ENCODE peak calls at places on chromosomes 16 and 17, in six cellular contexts. One of them, this sample, is unnamed.
A peak's percentile ranks its signal among the peaks of the same experiment; 100 is the strongest.

GRCh38 chr17:15412606-15413005 is 54.8 kb downstream of the CDRT4 start:
- DNase-seq in GM12864: no peak
- DNase-seq in AG04449: no peak
- DNase-seq in PC-3: no peak
- DNase-seq in CD8-positive, alpha-beta T cell: no peak
- DNase-seq in thoracic aorta: no peak
- DNase-seq in this sample: no peak

GRCh38 chr17:57541472-57542394 is 203.4 kb downstream of the CCDC182 start:
- DNase-seq in PC-3: no peak
- DNase-seq in AG04449: no peak
- DNase-seq in GM12864: no peak
- DNase-seq in CD8-positive, alpha-beta T cell: no peak
- DNase-seq in thoracic aorta: peak; percentile 60
- DNase-seq in this sample: no peak

GRCh38 chr16:26598061-26598460 is 468.7 kb upstream of the C16orf82 start:
- DNase-seq in GM12864: no peak
- DNase-seq in CD8-positive, alpha-beta T cell: peak; percentile 70
- DNase-seq in PC-3: peak; percentile 3
- DNase-seq in AG04449: no peak
- DNase-seq in thoracic aorta: no peak
- DNase-seq in this sample: no peak

GRCh38 chr17:80279895-80280294 is 19.2 kb downstream of the RNF213 start:
- DNase-seq in thoracic aorta: no peak
- DNase-seq in CD8-positive, alpha-beta T cell: no peak
- DNase-seq in PC-3: no peak
- DNase-seq in AG04449: peak; percentile 44
- DNase-seq in GM12864: no peak
- DNase-seq in this sample: peak; percentile 92

GRCh38 chr17:49280061-49280460 is 49.5 kb upstream of the PHOSPHO1 start:
- DNase-seq in PC-3: no peak
- DNase-seq in thoracic aorta: no peak
- DNase-seq in CD8-positive, alpha-beta T cell: no peak
- DNase-seq in GM12864: no peak
- DNase-seq in AG04449: no peak
- DNase-seq in this sample: no peak

GRCh38 chr17:38861399-38861843 is 7.9 kb upstream of the RPL23 start:
- DNase-seq in AG04449: no peak
- DNase-seq in PC-3: no peak
- DNase-seq in thoracic aorta: no peak
- DNase-seq in CD8-positive, alpha-beta T cell: no peak
- DNase-seq in GM12864: no peak
- DNase-seq in this sample: peak; percentile 74

GRCh38 chr17:31900877-31901276 is 631 bp downstream of the UTP6 start:
- DNase-seq in CD8-positive, alpha-beta T cell: no peak
- DNase-seq in thoracic aorta: no peak
- DNase-seq in PC-3: peak; percentile 13
- DNase-seq in GM12864: no peak
- DNase-seq in AG04449: no peak
- DNase-seq in this sample: peak; percentile 40

GRCh38 chr16:86200722-86201121 is 301.8 kb downstream of the IRF8 start:
- DNase-seq in CD8-positive, alpha-beta T cell: no peak
- DNase-seq in GM12864: no peak
- DNase-seq in PC-3: no peak
- DNase-seq in thoracic aorta: no peak
- DNase-seq in AG04449: no peak
- DNase-seq in this sample: no peak

GRCh38 chr17:55577687-55578086 is 66.4 kb upstream of the SMIM36 start:
- DNase-seq in PC-3: no peak
- DNase-seq in GM12864: no peak
- DNase-seq in AG04449: no peak
- DNase-seq in CD8-positive, alpha-beta T cell: no peak
- DNase-seq in thoracic aorta: no peak
- DNase-seq in this sample: peak; percentile 54

GRCh38 chr17:31327534-31328526 is 6.4 kb upstream of the EVI2A start:
- DNase-seq in GM12864: no peak
- DNase-seq in AG04449: peak; percentile 69
- DNase-seq in PC-3: peak; percentile 78
- DNase-seq in thoracic aorta: no peak
- DNase-seq in CD8-positive, alpha-beta T cell: no peak
- DNase-seq in this sample: peak; percentile 93

GRCh38 chr17:4588862-4589625 is 4.7 kb downstream of the SMTNL2 start:
- DNase-seq in CD8-positive, alpha-beta T cell: no peak
- DNase-seq in GM12864: no peak
- DNase-seq in PC-3: no peak
- DNase-seq in thoracic aorta: no peak
- DNase-seq in AG04449: no peak
- DNase-seq in this sample: no peak

GRCh38 chr16:25481636-25482035 is 210.1 kb upstream of the HS3ST4 start:
- DNase-seq in GM12864: no peak
- DNase-seq in PC-3: peak; percentile 2
- DNase-seq in thoracic aorta: no peak
- DNase-seq in CD8-positive, alpha-beta T cell: no peak
- DNase-seq in AG04449: no peak
- DNase-seq in this sample: no peak

GRCh38 chr16:1152651-1153259 is at the start of gene CACNA1H:
- DNase-seq in AG04449: no peak
- DNase-seq in PC-3: no peak
- DNase-seq in GM12864: no peak
- DNase-seq in thoracic aorta: no peak
- DNase-seq in CD8-positive, alpha-beta T cell: peak; percentile 71
- DNase-seq in this sample: no peak

GRCh38 chr16:49586466-49586865 is 212.9 kb downstream of the C16orf78 start:
- DNase-seq in GM12864: no peak
- DNase-seq in AG04449: no peak
- DNase-seq in PC-3: no peak
- DNase-seq in CD8-positive, alpha-beta T cell: no peak
- DNase-seq in thoracic aorta: no peak
- DNase-seq in this sample: no peak

DNA sequence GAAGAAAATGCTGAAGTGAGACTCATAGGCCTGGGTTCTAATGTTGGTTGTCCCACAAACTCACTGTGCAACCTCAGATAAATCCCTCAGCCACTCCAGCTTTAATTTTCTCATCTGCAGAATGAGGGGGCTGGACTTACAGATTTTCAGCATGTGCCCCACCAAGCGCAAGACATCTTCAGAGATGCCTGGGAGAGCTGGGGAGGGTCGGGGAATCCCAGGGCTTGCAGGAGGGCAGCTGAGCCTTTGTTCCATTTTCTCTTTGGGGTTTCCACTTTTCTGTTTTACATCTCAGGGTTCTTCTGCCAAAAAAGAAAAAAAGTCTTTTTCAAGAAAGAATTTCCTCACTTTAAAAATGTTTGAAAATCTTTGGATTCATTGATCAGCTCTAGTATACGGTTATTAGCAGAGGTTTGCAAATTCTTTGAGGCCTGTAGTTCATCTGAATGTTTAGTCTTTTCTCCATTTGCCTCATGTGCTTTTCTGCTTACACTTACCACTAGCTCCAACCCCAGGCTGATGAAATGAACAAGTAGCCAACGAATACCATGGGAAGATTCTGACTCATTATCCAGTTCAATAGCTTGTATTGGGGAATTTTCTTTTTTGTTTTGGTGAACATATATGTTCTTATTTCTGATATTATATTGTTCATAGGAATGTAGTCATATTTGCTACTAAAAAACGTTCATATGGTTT is 56.4 kb downstream of the CHD9 start:
- DNase-seq in GM12864: no peak
- DNase-seq in CD8-positive, alpha-beta T cell: no peak
- DNase-seq in PC-3: no peak
- DNase-seq in thoracic aorta: no peak
- DNase-seq in AG04449: no peak
- DNase-seq in this sample: peak; percentile 62
- H3K4me3 ChIP-seq in GM12864: no peak overlapping the region
- H3K4me3 ChIP-seq in CD8-positive, alpha-beta T cell: no peak overlapping the region
- H3K4me3 ChIP-seq in PC-3: no peak overlapping the region
- H3K4me3 ChIP-seq in thoracic aorta: no peak overlapping the region
- H3K4me3 ChIP-seq in AG04449: no peak overlapping the region
- H3K4me3 ChIP-seq in this sample: no peak overlapping the region

GRCh38 chr17:71085238-71086033 is 916.1 kb downstream of the KCNJ2 start:
- DNase-seq in thoracic aorta: no peak
- DNase-seq in AG04449: no peak
- DNase-seq in PC-3: peak; percentile 46
- DNase-seq in GM12864: no peak
- DNase-seq in CD8-positive, alpha-beta T cell: no peak
- DNase-seq in this sample: peak; percentile 30
- TF ChIP-seq CTCF in thoracic aorta: no peak
- TF ChIP-seq CTCF in AG04449: no peak
- TF ChIP-seq CTCF in PC-3: peak; percentile 67
- TF ChIP-seq CTCF in GM12864: peak; percentile 42
- TF ChIP-seq CTCF in CD8-positive, alpha-beta T cell: no peak
- TF ChIP-seq CTCF in this sample: peak; percentile 38

DNA sequence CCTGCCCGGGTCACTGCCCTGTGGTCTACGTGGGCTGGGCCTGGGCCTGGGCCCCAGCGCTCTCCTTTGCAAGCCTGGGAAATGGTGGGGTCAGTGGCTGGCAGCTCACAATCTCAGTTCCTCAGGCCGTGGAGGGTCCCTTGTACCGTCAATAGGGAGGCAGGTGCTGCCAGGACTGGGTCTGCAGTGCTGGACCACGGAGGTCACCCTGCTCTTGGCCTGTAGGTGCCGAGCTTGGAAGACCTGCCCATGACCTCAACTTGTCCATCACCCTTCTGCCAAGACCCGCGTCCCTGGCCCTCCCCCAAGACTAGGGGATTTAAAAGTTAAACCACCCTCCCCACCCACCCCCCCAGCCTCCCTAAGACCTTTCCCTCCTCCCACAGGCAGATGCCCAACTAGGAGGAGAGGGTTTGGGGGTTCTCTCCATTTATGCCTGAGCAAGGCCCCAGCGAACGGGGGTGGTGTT is 2.5 kb downstream of the TBX2 start:
- DNase-seq in GM12864: no peak
- DNase-seq in thoracic aorta: no peak
- DNase-seq in AG04449: no peak
- DNase-seq in PC-3: no peak
- DNase-seq in CD8-positive, alpha-beta T cell: no peak
- DNase-seq in this sample: no peak
- H3K4me3 ChIP-seq in GM12864: no peak overlapping the region
- H3K4me3 ChIP-seq in thoracic aorta: peak overlapping the region; percentile 87
- H3K4me3 ChIP-seq in AG04449: peak overlapping the region; percentile 76
- H3K4me3 ChIP-seq in PC-3: no peak overlapping the region
- H3K4me3 ChIP-seq in CD8-positive, alpha-beta T cell: no peak overlapping the region
- H3K4me3 ChIP-seq in this sample: peak overlapping the region; percentile 86

GRCh38 chr16:14364386-14365199 is 265.5 kb downstream of the PARN start:
- DNase-seq in PC-3: peak; percentile 85
- DNase-seq in CD8-positive, alpha-beta T cell: no peak
- DNase-seq in thoracic aorta: no peak
- DNase-seq in GM12864: no peak
- DNase-seq in AG04449: peak; percentile 72
- DNase-seq in this sample: peak; percentile 68
- TF ChIP-seq CTCF in PC-3: no peak
- TF ChIP-seq CTCF in CD8-positive, alpha-beta T cell: no peak
- TF ChIP-seq CTCF in thoracic aorta: no peak
- TF ChIP-seq CTCF in GM12864: no peak
- TF ChIP-seq CTCF in AG04449: no peak
- TF ChIP-seq CTCF in this sample: no peak